ENCODE peak calls at places on chromosomes 5 and 9, in eight cellular contexts. A is fibroblast of lung; H is mammary epithelial cell; M is CD4-positive, CD25-positive, alpha-beta regulatory T cell; W is CD4-positive, alpha-beta T cell; S is HL-60; O is uterus; Q is sigmoid colon. Z is an unnamed sample.

GRCh38 chr5:168153263-168153930 is 138.0 kb upstream of the WWC1 start:
- DNase-seq in A (no peak), H (no peak), M (no peak), W (no peak), S (no peak), O (no peak), Q (no peak), Z (no peak)

GRCh38 chr9:14597171-14597799 is 95.9 kb downstream of the ZDHHC21 start:
- DNase-seq in A (no peak), H (no peak), M (no peak), W (no peak), S (no peak), O (no peak), Q (no peak), Z (no peak)

GRCh38 chr5:1439388-1440097 is 5.7 kb downstream of the SLC6A3 start:
- DNase-seq in A (no peak), H (no peak), M (no peak), W (no peak), S (no peak), O (no peak), Q (no peak), Z (no peak)

GRCh38 chr5:1244976-1245375 is 19.8 kb downstream of the SLC6A18 start:
- DNase-seq in A (no peak), H (no peak), M (no peak), W (no peak), S (no peak), O (no peak), Q (no peak), Z (no peak)

GRCh38 chr5:138503487-138504270 is 38.4 kb downstream of the EGR1 start:
- DNase-seq in A (peak), H (peak), M (peak), W (peak), S (peak), O (peak), Q (no peak), Z (peak)

GRCh38 chr9:124792976-124793594 is 16.2 kb downstream of the OLFML2A start:
- DNase-seq in A (peak), H (no peak), M (no peak), W (no peak), S (no peak), O (peak), Q (no peak), Z (peak)

GRCh38 chr5:103259705-103260355 is 1.3 kb downstream of the MACIR start:
- DNase-seq in A (peak), H (peak), M (no peak), W (no peak), S (no peak), O (peak), Q (peak), Z (peak)

GRCh38 chr5:135976216-135976615 is 21.4 kb upstream of the LECT2 start:
- DNase-seq in A (no peak), H (no peak), M (no peak), W (no peak), S (no peak), O (no peak), Q (no peak), Z (no peak)

GRCh38 chr9:114155967-114156294 is 594 bp downstream of the COL27A1 start:
- DNase-seq in A (no peak), H (no peak), M (no peak), W (no peak), S (peak), O (no peak), Q (no peak), Z (no peak)

GRCh38 chr5:148972958-148973357 is 89.9 kb downstream of the SH3TC2 start:
- DNase-seq in A (peak), H (peak), M (no peak), W (no peak), S (no peak), O (peak), Q (peak), Z (peak)

GRCh38 chr5:160506006-160507004 is 84.7 kb downstream of the PTTG1 start:
- DNase-seq in A (peak), H (no peak), M (peak), W (peak), S (no peak), O (no peak), Q (peak), Z (no peak)

GRCh38 chr9:127033784-127034183 is 88.7 kb downstream of the ANGPTL2 start:
- DNase-seq in A (peak), H (no peak), M (no peak), W (no peak), S (no peak), O (no peak), Q (no peak), Z (no peak)

GRCh38 chr5:140311011-140311467 is 8.1 kb upstream of the PFDN1 start:
- DNase-seq in A (peak), H (peak), M (no peak), W (no peak), S (no peak), O (no peak), Q (no peak), Z (peak)

GRCh38 chr9:6068983-6069382 is 53.6 kb upstream of the RANBP6 start:
- DNase-seq in A (no peak), H (no peak), M (peak), W (no peak), S (peak), O (no peak), Q (no peak), Z (no peak)

GRCh38 chr5:127417534-127417933 is 99.9 kb upstream of the PRRC1 start:
- DNase-seq in A (no peak), H (no peak), M (no peak), W (no peak), S (no peak), O (no peak), Q (no peak), Z (no peak)

GRCh38 chr5:127416896-127417295 is 100.5 kb upstream of the PRRC1 start:
- DNase-seq in A (no peak), H (no peak), M (no peak), W (no peak), S (no peak), O (no peak), Q (no peak), Z (no peak)

GRCh38 chr5:127419858-127420257 is 97.6 kb upstream of the PRRC1 start:
- DNase-seq in A (no peak), H (no peak), M (no peak), W (no peak), S (no peak), O (no peak), Q (no peak), Z (no peak)

GRCh38 chr5:127418378-127418777 is 99.1 kb upstream of the PRRC1 start:
- DNase-seq in A (no peak), H (no peak), M (no peak), W (no peak), S (no peak), O (no peak), Q (no peak), Z (no peak)

GRCh38 chr5:127419007-127419406 is 98.4 kb upstream of the PRRC1 start:
- DNase-seq in A (no peak), H (no peak), M (no peak), W (no peak), S (no peak), O (no peak), Q (no peak), Z (no peak)
- H3K27ac ChIP-seq in A (no peak), H (no peak), M (no peak), W (no peak), S (no peak), O (no peak), Q (no peak), Z (no peak)

DNA sequence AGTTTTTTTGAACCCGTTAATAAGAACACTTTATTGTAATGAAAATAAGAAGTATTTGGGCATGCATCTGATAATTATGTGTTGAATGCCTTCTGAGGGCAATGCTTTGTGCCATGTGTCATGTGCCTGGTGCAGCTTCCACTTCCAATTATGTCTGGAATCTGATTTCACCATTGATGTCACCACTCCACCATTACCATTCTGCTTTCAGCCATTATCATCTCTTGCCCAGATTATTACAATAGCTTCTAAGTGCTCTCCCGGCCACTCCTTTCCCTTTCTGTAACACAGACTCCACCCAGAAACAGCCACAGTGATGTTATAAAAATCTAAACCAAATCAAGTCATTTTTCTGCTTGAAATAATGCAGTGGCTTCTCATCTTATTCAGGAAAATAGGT is 171.7 kb downstream of the C9orf152 start:
- DNase-seq in A (no peak), H (no peak), M (no peak), W (no peak), S (no peak), O (no peak), Q (no peak), Z (no peak)
- H3K27ac ChIP-seq in A (no peak), H (no peak), M (no peak), W (no peak), S (no peak), O (no peak), Q (no peak), Z (no peak)

DNA sequence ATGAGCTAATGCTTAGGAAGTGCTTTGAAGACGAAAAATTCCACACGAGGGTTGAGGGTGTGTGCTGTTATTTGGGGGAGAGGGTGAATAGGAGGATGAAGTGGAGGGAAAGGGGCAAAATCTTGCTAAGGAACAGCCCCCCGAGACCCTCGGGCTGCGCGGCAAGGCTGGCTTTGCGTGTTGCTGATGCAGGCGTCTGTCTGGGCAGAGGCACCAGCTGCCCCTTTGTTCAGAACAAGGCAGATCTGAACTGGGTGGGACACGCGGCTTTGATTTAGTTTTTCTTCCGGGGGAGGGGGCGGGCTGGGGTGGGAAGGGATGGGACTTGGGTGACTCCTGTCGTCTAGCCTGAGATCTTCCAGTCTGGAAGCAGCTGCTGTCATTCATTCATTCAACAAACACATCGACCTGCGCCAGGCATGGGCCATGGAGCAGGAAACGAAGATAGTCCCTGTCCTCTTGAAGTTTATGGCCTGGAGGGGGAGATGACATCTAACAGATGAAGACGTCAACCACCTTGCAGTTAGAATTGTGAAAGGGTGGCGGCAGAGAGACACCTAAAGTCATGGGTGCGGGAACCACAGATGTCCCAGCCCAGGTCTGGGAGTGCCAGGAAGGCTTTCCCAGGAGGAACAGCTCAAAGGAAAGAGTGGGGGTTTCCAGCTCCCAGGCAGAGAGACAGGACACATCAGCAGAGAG is 20.8 kb upstream of the IER5L start:
- DNase-seq in A (no peak), H (no peak), M (no peak), W (no peak), S (no peak), O (no peak), Q (no peak), Z (peak)
- H3K27ac ChIP-seq in A (peak), H (no peak), M (no peak), W (no peak), S (no peak), O (peak), Q (peak), Z (peak)

DNA sequence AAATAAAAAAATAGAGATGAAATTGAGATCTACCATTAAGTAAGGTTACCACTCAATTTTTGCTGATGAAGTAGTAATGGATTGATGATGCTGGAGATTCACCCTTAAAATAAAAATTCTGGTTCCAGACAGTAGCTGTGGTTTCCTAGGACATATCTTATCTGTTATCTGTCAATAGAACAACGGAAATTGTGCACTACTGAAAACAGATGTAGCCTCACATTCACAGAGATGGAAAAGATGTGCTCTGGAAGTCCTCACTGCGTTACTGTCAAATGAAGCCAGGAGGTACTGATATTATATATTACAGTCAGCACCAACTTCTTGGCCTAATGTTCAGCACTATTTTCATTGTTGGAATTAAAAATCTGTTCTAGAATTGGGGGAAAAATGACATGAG is 154.0 kb downstream of the SLC24A2 start:
- DNase-seq in A (no peak), H (no peak), M (no peak), W (no peak), S (no peak), O (no peak), Q (no peak), Z (peak)
- H3K27ac ChIP-seq in A (no peak), H (no peak), M (no peak), W (no peak), S (no peak), O (no peak), Q (no peak), Z (no peak)

DNA sequence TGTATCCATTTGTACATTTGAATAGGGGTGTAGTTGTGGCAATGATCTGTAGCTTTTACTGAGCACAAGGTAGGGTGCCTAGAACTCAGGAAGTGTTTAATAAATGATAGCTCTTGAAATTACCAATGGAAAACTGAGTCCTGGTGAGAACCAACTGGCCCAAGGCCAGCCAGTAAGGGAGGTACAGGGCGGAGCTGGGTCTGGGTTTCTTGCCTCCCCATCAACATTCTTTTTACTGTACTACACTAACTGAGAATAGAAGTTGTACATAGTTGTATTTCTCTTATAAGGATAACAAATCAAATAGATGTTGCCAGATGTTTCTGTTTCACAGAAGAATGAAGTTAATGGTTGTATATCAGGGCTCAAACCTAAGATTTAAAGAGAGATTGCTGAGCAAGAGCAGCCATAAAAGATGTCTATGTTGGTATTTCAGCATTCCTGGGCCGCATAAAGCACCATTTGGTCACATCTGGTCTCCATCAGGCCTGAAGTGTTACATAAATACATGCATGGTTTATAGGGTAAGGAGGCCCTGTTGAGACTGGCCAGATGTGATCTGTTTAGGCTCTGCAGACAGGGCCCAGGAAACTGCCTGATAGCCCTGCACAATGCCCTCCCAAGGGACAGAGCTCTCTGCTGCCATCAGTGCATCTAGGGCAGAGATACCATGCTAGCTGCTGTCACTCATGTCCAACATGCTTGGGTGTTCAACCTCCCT is 210.5 kb downstream of the NXNL2 start:
- DNase-seq in A (peak), H (no peak), M (no peak), W (no peak), S (no peak), O (peak), Q (peak), Z (peak)
- H3K27ac ChIP-seq in A (peak), H (no peak), M (no peak), W (no peak), S (no peak), O (peak), Q (peak), Z (no peak)

GRCh38 chr5:97164846-97165245 is 18.2 kb downstream of the RIOK2 start:
- DNase-seq in A (no peak), H (peak), M (no peak), W (no peak), S (no peak), O (no peak), Q (no peak), Z (no peak)

GRCh38 chr5:97163790-97164285 is 19.2 kb downstream of the RIOK2 start:
- DNase-seq in A (no peak), H (no peak), M (no peak), W (no peak), S (no peak), O (no peak), Q (no peak), Z (no peak)

GRCh38 chr5:97163360-97163764 is 19.7 kb downstream of the RIOK2 start:
- DNase-seq in A (peak), H (no peak), M (peak), W (no peak), S (no peak), O (no peak), Q (no peak), Z (peak)

GRCh38 chr5:97165726-97166125 is 17.3 kb downstream of the RIOK2 start:
- DNase-seq in A (no peak), H (no peak), M (no peak), W (no peak), S (no peak), O (no peak), Q (no peak), Z (no peak)

GRCh38 chr5:97167435-97167834 is 15.6 kb downstream of the RIOK2 start:
- DNase-seq in A (no peak), H (no peak), M (no peak), W (no peak), S (no peak), O (no peak), Q (no peak), Z (no peak)
- H3K27ac ChIP-seq in A (no peak), H (no peak), M (peak), W (no peak), S (no peak), O (no peak), Q (no peak), Z (no peak)

GRCh38 chr9:79630521-79631403 is 59.0 kb downstream of the TLE4 start:
- DNase-seq in A (no peak), H (no peak), M (no peak), W (no peak), S (no peak), O (no peak), Q (no peak), Z (no peak)
- H3K27ac ChIP-seq in A (no peak), H (no peak), M (no peak), W (no peak), S (no peak), O (no peak), Q (no peak), Z (no peak)

GRCh38 chr5:58795327-58795726 is 212.5 kb downstream of the RAB3C start:
- DNase-seq in A (no peak), H (no peak), M (no peak), W (no peak), S (no peak), O (no peak), Q (no peak), Z (no peak)

GRCh38 chr5:58793888-58794287 is 211.0 kb downstream of the RAB3C start:
- DNase-seq in A (no peak), H (no peak), M (no peak), W (no peak), S (no peak), O (no peak), Q (no peak), Z (no peak)

GRCh38 chr5:58800410-58800809 is 217.5 kb downstream of the RAB3C start:
- DNase-seq in A (no peak), H (no peak), M (no peak), W (no peak), S (no peak), O (no peak), Q (no peak), Z (no peak)

GRCh38 chr5:58794875-58795274 is 212.0 kb downstream of the RAB3C start:
- DNase-seq in A (no peak), H (no peak), M (no peak), W (no peak), S (no peak), O (no peak), Q (no peak), Z (peak)
- H3K27ac ChIP-seq in A (no peak), H (no peak), M (no peak), W (no peak), S (no peak), O (no peak), Q (no peak), Z (no peak)

DNA sequence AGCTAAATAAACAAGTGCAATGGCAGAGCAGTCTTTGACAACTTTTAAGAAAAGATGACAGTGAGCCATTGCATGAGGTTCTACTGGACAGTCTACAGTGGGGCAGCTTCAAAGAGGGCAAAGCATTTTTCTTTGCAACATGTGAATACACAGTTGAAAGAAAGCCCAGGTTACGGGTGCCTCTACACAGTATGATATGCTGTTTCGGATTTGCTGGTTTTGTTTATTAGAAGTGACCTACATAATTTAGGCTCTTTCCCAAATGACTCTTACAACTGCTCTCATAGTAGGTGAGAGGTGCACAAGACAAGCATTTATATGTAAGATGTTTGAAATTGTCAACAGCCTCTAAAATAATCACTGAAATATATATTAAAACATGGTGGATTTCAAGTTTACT is 62.4 kb downstream of the MEF2C start:
- DNase-seq in A (no peak), H (no peak), M (no peak), W (no peak), S (no peak), O (no peak), Q (no peak), Z (no peak)
- H3K27ac ChIP-seq in A (no peak), H (no peak), M (no peak), W (no peak), S (no peak), O (no peak), Q (no peak), Z (no peak)